ENCODE peak calls at places on chromosomes 12 and 14, in four cellular contexts. D is retinal pigment epithelial cell, E is fibroblast of pulmonary artery, M is RWPE2. K is an unnamed sample.

GRCh38 chr14:60095781-60096450 is 4.2 kb downstream of the PCNX4 start:
- DNase-seq in E (peak; percentile 66), M (no peak), D (peak; percentile 28), K (no peak)

GRCh38 chr14:51224551-51224950 is 15.5 kb upstream of the TMX1 start:
- DNase-seq in D (no peak), E (no peak), M (no peak), K (no peak)

GRCh38 chr12:4819654-4820053 is 90.1 kb upstream of the KCNA1 start:
- DNase-seq in D (no peak), E (no peak), M (no peak), K (no peak)

GRCh38 chr12:47741340-47741703 is 16.0 kb upstream of the ENDOU start:
- DNase-seq in D (no peak), E (no peak), M (peak; percentile 74), K (no peak)

GRCh38 chr12:19575307-19576243 is 136.3 kb downstream of the AEBP2 start:
- DNase-seq in M (no peak), E (peak; percentile 87), D (peak; percentile 57), K (no peak)

GRCh38 chr12:88339254-88339949 is 197.3 kb downstream of the TMTC3 start:
- DNase-seq in D (no peak), M (no peak), E (peak; percentile 39), K (no peak)

GRCh38 chr12:129535351-129535750 is 368.5 kb downstream of the TMEM132D start:
- DNase-seq in M (no peak), D (no peak), E (no peak), K (no peak)

GRCh38 chr12:101490286-101490920 is 15.3 kb downstream of the SPIC start:
- DNase-seq in M (no peak), D (no peak), E (peak; percentile 2), K (no peak)

GRCh38 chr14:101706509-101707284 is 54.8 kb upstream of the PPP2R5C start:
- DNase-seq in D (no peak), E (no peak), M (peak; percentile 61), K (no peak)

GRCh38 chr14:72613196-72613974 is 280.5 kb downstream of the DPF3 start:
- DNase-seq in E (peak; percentile 57), M (no peak), D (no peak), K (no peak)

GRCh38 chr12:52924764-52925716 is 20.2 kb upstream of the KRT8 start:
- DNase-seq in M (peak; percentile 85), D (no peak), E (peak; percentile 91), K (no peak)

GRCh38 chr12:119202544-119202943 is 23.8 kb downstream of the HSPB8 start:
- DNase-seq in M (no peak), E (no peak), D (no peak), K (no peak)

GRCh38 chr12:111636209-111636928 is 37.3 kb upstream of the ATXN2 start:
- DNase-seq in D (peak; percentile 82), E (peak; percentile 79), M (no peak), K (no peak)

GRCh38 chr12:52687527-52688385 is 7.5 kb upstream of the KRT1 start:
- DNase-seq in E (no peak), M (no peak), D (no peak), K (no peak)

DNA sequence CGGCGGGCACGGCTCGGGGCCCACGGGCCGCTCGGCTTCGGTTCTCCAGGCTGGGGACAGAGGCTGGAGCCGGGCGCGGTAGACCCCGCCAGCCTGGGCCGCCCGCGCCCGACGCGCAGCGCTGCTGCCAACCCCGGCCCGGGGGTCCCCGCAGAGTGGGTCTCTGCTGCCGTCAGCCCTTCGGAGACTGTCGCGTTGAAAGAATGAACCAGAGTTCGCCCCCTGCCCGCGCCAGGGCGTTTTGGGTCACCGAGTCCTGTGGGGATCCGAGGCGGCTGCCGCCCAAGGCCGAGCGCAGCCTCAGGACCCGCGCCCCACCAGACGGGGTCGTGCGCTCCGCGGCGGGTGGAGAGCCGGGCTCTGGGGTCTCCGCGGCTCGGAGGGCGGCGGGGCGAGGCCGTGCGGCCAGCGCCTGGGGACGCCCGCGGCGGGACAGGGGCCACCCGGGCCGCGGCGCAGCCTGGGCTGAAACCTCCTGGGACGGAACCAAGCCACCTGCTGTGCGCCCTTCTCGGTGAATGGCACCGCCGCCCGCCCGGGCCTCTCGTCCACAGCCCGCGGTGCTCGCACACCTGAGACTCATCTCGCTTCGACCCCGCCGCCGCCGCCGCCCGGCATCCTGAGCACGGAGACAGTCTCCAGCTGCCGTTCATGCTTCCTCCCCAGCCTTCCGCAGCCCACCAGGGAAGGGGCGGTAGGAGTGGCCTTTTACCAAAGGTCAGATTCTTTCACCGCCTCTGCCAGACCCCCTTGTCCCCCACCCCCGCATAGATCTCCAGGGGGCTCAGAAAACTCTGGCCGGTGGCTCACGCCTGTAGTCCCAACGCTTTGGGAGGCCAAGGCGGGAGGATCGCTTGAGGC is 689 bp downstream of the B3GNT4 start:
- DNase-seq in M (no peak), E (no peak), D (no peak), K (no peak)
- TF ChIP-seq CTCF in M (no peak), E (no peak), D (no peak), K (no peak)

GRCh38 chr12:124720019-124720686 is 143.5 kb downstream of the SCARB1 start:
- DNase-seq in E (peak; percentile 76), M (no peak), D (peak; percentile 61), K (no peak)
- TF ChIP-seq CTCF in E (peak; percentile 45), M (peak; percentile 27), D (peak; percentile 54), K (peak; percentile 71)

GRCh38 chr12:92735131-92735721 is 32.4 kb downstream of the PLEKHG7 start:
- DNase-seq in E (peak; percentile 97), D (peak; percentile 66), M (no peak), K (no peak)
- TF ChIP-seq CTCF in E (peak; percentile 21), D (peak; percentile 30), M (peak; percentile 6), K (peak; percentile 52)

GRCh38 chr12:13194462-13195110 is 1.9 kb upstream of the EMP1 start:
- DNase-seq in E (no peak), D (no peak), M (no peak), K (no peak)

GRCh38 chr12:13195848-13196301 is 651 bp upstream of the EMP1 start:
- DNase-seq in D (no peak), E (no peak), M (no peak), K (no peak)

GRCh38 chr12:13192719-13193118 is 3.8 kb upstream of the EMP1 start:
- DNase-seq in M (no peak), E (no peak), D (no peak), K (no peak)

GRCh38 chr12:13195244-13195643 is 1.3 kb upstream of the EMP1 start:
- DNase-seq in M (no peak), D (no peak), E (no peak), K (no peak)

DNA sequence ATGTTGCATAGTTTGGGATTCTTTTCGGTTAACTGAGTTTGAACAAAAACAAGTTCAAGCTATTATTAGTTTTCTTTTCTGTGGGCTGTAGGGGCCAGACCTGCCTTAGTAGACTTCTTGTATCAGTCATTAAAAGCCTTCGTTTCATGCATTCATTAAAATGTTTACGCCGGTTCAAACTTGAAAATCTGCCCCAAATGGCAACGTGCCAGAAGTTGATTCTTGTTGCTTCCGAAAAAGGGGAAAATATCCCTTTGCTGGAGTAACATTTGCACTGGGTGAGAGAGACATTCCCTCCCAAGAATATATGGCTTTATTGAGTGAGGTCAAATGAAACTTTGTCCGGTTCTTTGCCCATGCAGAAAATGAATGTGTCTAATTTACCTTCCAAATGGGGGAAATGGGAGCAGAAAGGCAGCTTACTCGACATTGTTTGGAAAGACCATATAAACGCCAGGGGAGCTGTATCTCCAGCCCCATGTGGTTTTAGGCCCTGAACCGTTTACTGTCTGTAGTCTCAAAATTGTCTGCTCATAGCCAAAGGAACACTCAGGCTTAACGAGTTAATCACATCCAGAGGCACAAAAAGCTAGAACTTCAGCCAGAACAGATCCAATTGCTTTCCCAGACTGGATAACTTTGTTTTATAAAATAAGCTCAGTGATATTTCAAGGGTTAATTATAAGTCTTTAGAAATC is 3.0 kb upstream of the EMP1 start:
- DNase-seq in M (no peak), D (no peak), E (no peak), K (no peak)
- TF ChIP-seq CTCF in M (no peak), D (no peak), E (no peak), K (no peak)

GRCh38 chr12:132194056-132194455 is 49.8 kb downstream of the NOC4L start:
- DNase-seq in E (no peak), M (no peak), D (no peak), K (no peak)
- TF ChIP-seq CTCF in E (peak; percentile 28), M (peak; percentile 21), D (peak; percentile 41), K (peak; percentile 57)

GRCh38 chr14:90601521-90601920 is 204.7 kb downstream of the CALM1 start:
- DNase-seq in E (no peak), D (no peak), M (no peak), K (no peak)

GRCh38 chr14:90597961-90598360 is 201.1 kb downstream of the CALM1 start:
- DNase-seq in D (no peak), E (no peak), M (no peak), K (no peak)

GRCh38 chr14:90600619-90601018 is 203.8 kb downstream of the CALM1 start:
- DNase-seq in E (no peak), M (no peak), D (no peak), K (no peak)

GRCh38 chr14:90599339-90599738 is 202.5 kb downstream of the CALM1 start:
- DNase-seq in M (no peak), D (peak; percentile 14), E (no peak), K (no peak)

DNA sequence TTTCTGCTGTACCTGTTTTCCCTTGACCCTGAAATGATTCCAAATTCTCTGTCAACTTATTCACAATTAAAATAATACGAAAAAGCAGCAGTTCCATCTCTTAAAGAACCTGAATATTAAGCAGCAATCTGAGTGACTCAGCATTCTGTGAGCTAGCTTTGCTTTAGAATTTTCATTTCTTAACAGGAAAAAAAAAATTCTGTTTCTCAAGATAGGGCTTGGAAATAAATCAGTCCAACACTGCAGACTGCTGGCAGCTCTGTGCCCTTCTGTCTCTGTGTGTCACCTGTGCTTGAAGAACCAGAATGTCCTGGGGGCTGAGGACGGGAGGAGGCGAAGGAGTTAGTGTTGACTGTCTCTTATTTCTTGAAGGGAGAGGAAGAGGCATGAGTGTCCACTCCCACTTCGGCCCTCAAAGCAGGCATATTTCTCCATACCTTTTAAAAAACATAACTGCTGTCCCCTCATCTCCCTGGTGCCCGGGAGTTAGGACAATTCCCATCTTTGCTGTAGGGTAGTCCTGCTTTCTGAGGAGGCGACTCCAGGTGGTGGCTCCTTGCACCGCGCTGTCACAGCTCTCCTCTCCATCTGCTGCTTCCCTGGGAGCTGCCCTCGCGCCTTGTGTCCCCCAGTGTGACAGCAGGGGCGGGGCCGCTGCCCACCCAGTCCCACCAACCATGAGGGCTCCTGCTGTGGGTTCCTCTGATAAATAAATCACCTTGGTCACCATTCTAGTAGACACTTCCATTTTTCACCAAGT is 203.1 kb downstream of the CALM1 start:
- DNase-seq in E (peak; percentile 48), M (no peak), D (peak; percentile 45), K (no peak)
- TF ChIP-seq CTCF in E (peak; percentile 13), M (no peak), D (peak; percentile 62), K (peak; percentile 72)

DNA sequence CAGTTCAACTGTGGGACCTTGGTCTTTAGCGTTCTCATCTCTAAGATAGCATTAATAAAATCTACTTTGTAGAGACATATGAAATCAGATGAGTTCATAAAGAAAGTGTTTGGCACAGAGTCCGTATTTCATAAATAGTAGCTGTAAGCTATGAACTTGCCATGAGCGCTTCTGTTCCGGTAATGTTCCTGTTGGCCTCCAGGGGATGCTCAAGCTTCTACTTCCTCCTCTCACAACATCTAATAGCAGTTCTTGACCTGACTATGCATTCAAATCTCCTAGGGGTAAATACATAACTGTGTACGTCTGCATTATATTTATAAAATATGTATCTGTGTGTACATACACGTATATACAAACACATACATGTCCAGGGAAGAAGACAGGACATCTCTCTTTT is 288.2 kb upstream of the TMPO start:
- DNase-seq in E (peak; percentile 28), D (no peak), M (no peak), K (no peak)
- TF ChIP-seq CTCF in E (peak; percentile 53), D (peak; percentile 51), M (peak; percentile 29), K (peak; percentile 49)

GRCh38 chr14:24273422-24273998 is 2.1 kb upstream of the RABGGTA start:
- DNase-seq in M (no peak), E (no peak), D (no peak), K (no peak)
- TF ChIP-seq CTCF in M (peak; percentile 39), E (peak; percentile 17), D (peak; percentile 49), K (no peak)